ENCODE peak calls at places on chromosome 3, in six cellular contexts. K is GM12878, J is HepG2, O is IMR-90, R is SK-N-SH, A is K562. I is an unnamed sample. For H3K4me1, the result is how much of the 10 kb centered on the place peaks cover.

GRCh38 chr3:150237490-150237889 is 170.6 kb upstream of the TSC22D2 start:
- DNase-seq in O (peak), J (no peak), K (no peak), R (no peak), A (no peak), I (peak)

GRCh38 chr3:134134698-134135415 is 105.1 kb upstream of the SLCO2A1 start:
- DNase-seq in R (no peak), A (no peak), J (no peak), K (no peak), O (no peak), I (no peak)

GRCh38 chr3:71585126-71585525 is 1.6 kb upstream of the FOXP1 start:
- DNase-seq in R (no peak), J (no peak), O (no peak), K (no peak), A (peak), I (peak)

GRCh38 chr3:49972656-49973055 is 32.7 kb downstream of the RBM6 start:
- DNase-seq in K (no peak), R (no peak), O (no peak), J (peak), A (no peak), I (no peak)

GRCh38 chr3:112643621-112644236 is 2.8 kb upstream of the CCDC80 start:
- DNase-seq in K (no peak), J (no peak), O (no peak), A (no peak), R (no peak), I (no peak)

GRCh38 chr3:193345431-193345830 is 33.1 kb downstream of the ATP13A5 start:
- DNase-seq in J (no peak), R (no peak), A (no peak), K (no peak), O (no peak), I (no peak)

GRCh38 chr3:33467786-33468185 is 27.6 kb upstream of the UBP1 start:
- DNase-seq in R (no peak), J (peak), K (no peak), A (peak), O (peak), I (no peak)

GRCh38 chr3:46943237-46944187 is 33.0 kb downstream of the CCDC12 start:
- DNase-seq in R (no peak), K (no peak), O (no peak), J (peak), A (no peak), I (peak)

GRCh38 chr3:180855364-180855763 is 57.1 kb upstream of the FXR1 start:
- DNase-seq in R (no peak), O (no peak), K (no peak), J (peak), A (no peak), I (peak)

GRCh38 chr3:189834462-189834861 is 203.3 kb downstream of the TP63 start:
- DNase-seq in R (no peak), A (no peak), O (no peak), J (no peak), K (no peak), I (no peak)

GRCh38 chr3:48268936-48269551 is 28.1 kb downstream of the ZNF589 start:
- DNase-seq in J (no peak), K (no peak), R (no peak), O (no peak), A (no peak), I (no peak)

GRCh38 chr3:9448643-9449042 is 51.2 kb downstream of the SETD5 start:
- DNase-seq in K (no peak), A (no peak), J (no peak), R (no peak), O (peak), I (no peak)

GRCh38 chr3:107421170-107421792 is 44.0 kb downstream of the CCDC54 start:
- DNase-seq in A (peak), K (no peak), J (peak), R (peak), O (peak), I (no peak)

GRCh38 chr3:121894191-121894990 is at the start of gene SLC15A2:
- DNase-seq in O (no peak), A (no peak), R (no peak), K (no peak), J (no peak), I (no peak)

GRCh38 chr3:142098974-142099373 is 50.4 kb downstream of the TFDP2 start:
- DNase-seq in R (no peak), O (peak), J (no peak), K (no peak), A (peak), I (no peak)

GRCh38 chr3:158313344-158313927 is 203.5 kb downstream of the RSRC1 start:
- DNase-seq in O (peak), K (no peak), A (peak), J (peak), R (peak), I (peak)

GRCh38 chr3:151327571-151328198 is 1.7 kb downstream of the P2RY13 start:
- DNase-seq in O (peak), J (no peak), K (no peak), R (peak), A (no peak), I (peak)

GRCh38 chr3:129555176-129555575 is 12.2 kb downstream of the H1-8 start:
- DNase-seq in R (no peak), A (no peak), O (no peak), J (no peak), K (no peak), I (no peak)

GRCh38 chr3:169764164-169764452 is 752 bp downstream of the TERC start:
- DNase-seq in J (no peak), A (no peak), K (peak), R (no peak), O (peak), I (no peak)

GRCh38 chr3:55013145-55013544 is 85.3 kb upstream of the LRTM1 start:
- DNase-seq in J (no peak), A (peak), O (peak), K (no peak), R (peak), I (peak)

GRCh38 chr3:127790009-127790533 is 32.2 kb downstream of the MGLL start:
- DNase-seq in K (no peak), J (no peak), A (no peak), R (no peak), O (no peak), I (no peak)
- H3K4me1 ChIP-seq in K (under half), J (under half), A (under half), R (under half), O (under half), I (half or more)

GRCh38 chr3:125589743-125590142 is 5.6 kb downstream of the OSBPL11 start:
- DNase-seq in A (no peak), O (no peak), K (no peak), R (no peak), J (no peak), I (no peak)

GRCh38 chr3:125591116-125591755 is 4.1 kb downstream of the OSBPL11 start:
- DNase-seq in O (peak), J (no peak), K (no peak), A (no peak), R (peak), I (no peak)

GRCh38 chr3:125593991-125594574 is 1.2 kb downstream of the OSBPL11 start:
- DNase-seq in K (no peak), J (no peak), R (no peak), A (peak), O (no peak), I (no peak)

DNA sequence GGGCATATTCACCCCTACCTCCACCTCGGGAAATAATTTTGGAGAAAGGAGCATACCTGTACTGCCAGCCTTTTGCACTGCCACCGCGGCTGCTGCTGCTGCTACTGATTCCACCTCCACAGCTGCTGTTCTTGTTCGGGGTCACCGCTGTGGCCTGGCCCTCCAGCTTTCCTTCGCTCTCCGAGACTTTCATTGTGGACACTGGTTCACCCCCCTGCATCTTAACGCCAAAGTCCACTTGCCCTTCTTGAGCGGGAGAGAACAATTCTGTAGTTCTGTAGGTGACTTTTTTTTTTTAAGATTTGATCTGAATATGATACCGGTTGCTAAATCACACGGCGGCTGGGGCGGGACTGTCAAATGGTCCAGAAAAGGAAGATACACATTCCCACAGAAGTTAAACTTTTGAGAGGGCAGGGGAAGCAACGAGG is 701 bp downstream of the OSBPL11 start:
- DNase-seq in A (peak), K (no peak), R (peak), O (peak), J (no peak), I (no peak)
- TF ChIP-seq SMC3 in A (no peak), K (no peak), R (no peak), O (no peak), J (no peak), I (no peak)

GRCh38 chr3:25662921-25663320 is 1.8 kb downstream of the TOP2B start:
- DNase-seq in R (no peak), J (no peak), O (peak), K (no peak), A (no peak), I (no peak)
- H3K4me1 ChIP-seq in R (under half), J (under half), O (under half), K (under half), A (under half), I (under half)

GRCh38 chr3:187314176-187314575 is 22.6 kb upstream of the MASP1 start:
- DNase-seq in A (no peak), O (no peak), R (no peak), J (no peak), K (no peak), I (no peak)

GRCh38 chr3:187321766-187322165 is 30.2 kb upstream of the MASP1 start:
- DNase-seq in R (no peak), J (no peak), K (no peak), O (no peak), A (no peak), I (no peak)

GRCh38 chr3:187318819-187319616 is 27.5 kb upstream of the MASP1 start:
- DNase-seq in K (no peak), O (peak), J (peak), A (peak), R (peak), I (peak)

GRCh38 chr3:187315872-187316271 is 24.3 kb upstream of the MASP1 start:
- DNase-seq in J (no peak), K (no peak), R (no peak), A (no peak), O (no peak), I (no peak)

DNA sequence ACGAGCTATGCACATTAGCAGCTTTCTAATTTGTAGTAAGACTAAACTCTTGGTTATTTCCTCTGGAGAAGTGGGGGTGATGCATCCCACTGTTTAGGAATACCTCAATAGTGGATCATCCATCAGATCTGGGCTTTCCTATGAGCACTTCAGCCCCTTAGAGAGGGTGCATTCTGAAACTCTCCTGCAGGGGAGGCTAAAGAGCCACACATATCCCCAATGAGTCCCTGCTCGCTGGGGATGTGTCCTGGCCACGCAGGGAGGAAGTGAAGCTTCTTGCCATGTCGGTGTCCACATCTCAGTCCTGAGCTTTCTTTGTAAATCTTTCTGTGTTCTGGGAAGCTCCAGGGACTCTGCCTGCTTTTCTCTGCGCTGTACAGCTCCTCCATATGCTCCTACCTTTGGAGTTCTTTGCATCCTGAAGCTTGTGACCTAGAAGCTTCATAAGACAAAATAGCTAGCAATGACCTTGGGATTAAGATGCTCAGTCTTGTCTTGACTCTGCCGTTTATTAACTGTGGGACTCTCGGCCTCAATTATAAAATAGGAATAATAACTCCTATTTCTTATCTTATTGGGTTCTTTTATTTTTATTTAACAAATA is 28.3 kb upstream of the MASP1 start:
- DNase-seq in K (peak), O (peak), R (peak), A (peak), J (peak), I (peak)
- TF ChIP-seq SMC3 in K (peak), O (peak), R (peak), A (peak), J (peak), I (peak)

DNA sequence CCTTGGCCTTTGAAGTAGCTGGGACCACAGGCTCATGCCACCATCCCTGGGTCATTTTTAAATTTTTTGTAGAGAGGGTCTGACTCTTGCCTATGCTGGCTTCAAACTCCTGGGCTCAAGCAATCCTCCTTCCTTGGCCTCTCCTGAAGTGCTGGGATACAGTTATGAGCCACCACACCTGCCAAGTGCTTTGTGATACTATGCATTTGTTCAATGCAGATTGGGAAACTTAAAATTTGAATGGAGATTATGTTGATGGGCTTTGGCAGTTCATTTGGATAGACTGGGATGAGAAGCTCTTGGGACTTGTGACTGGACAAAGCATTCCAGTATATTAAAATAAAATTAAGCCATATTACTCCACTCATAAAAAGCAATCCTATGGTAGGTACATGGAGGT is 3.9 kb upstream of the LMLN start:
- DNase-seq in R (no peak), A (no peak), O (no peak), J (no peak), K (no peak), I (no peak)
- H3K4me1 ChIP-seq in R (under half), A (under half), O (under half), J (half or more), K (under half), I (under half)

I was measured in A549.